ENCODE peak calls at places on chromosomes 7 and 10, in nine cellular contexts. O is lower lobe of right lung; E is IMR-90; N is H9; I is left ventricle myocardium inferior; M is ovary; D is naive thymus-derived CD4-positive, alpha-beta T cell; Y is uterus; R is spleen. G is an unnamed sample.

GRCh38 chr7:55150709-55151108 is 131.9 kb downstream of the EGFR start:
- DNase-seq in O (no peak), E (no peak), N (no peak), I (no peak), M (no peak), D (no peak), Y (no peak), R (no peak), G (no peak)

GRCh38 chr10:124035928-124036558 is 57.4 kb downstream of the CHST15 start:
- DNase-seq in O (peak; percentile 88), E (no peak), N (no peak), I (peak; percentile 33), M (no peak), D (peak; percentile 20), Y (peak; percentile 36), R (peak; percentile 98), G (peak; percentile 55)

GRCh38 chr10:6396652-6397051 is 183.4 kb downstream of the PRKCQ start:
- DNase-seq in O (no peak), E (peak; percentile 85), N (no peak), I (no peak), M (no peak), D (no peak), Y (no peak), R (no peak), G (no peak)

GRCh38 chr10:48595533-48595932 is 9.3 kb downstream of the ARHGAP22 start:
- DNase-seq in O (no peak), E (no peak), N (no peak), I (no peak), M (no peak), D (no peak), Y (no peak), R (no peak), G (no peak)

GRCh38 chr10:58239561-58240169 is 28.0 kb downstream of the IPMK start:
- DNase-seq in O (no peak), E (no peak), N (no peak), I (no peak), M (no peak), D (no peak), Y (no peak), R (no peak), G (no peak)

GRCh38 chr7:110784749-110785148 is 306.2 kb upstream of the LRRN3 start:
- DNase-seq in O (no peak), E (no peak), N (no peak), I (no peak), M (no peak), D (no peak), Y (no peak), R (no peak), G (no peak)

GRCh38 chr7:51034531-51035264 is 252.0 kb upstream of the GRB10 start:
- DNase-seq in O (no peak), E (peak; percentile 76), N (no peak), I (no peak), M (no peak), D (no peak), Y (no peak), R (no peak), G (no peak)

GRCh38 chr7:38448076-38448475 is 174.6 kb upstream of the TARP start:
- DNase-seq in O (no peak), E (peak; percentile 83), N (no peak), I (no peak), M (no peak), D (no peak), Y (no peak), R (no peak), G (no peak)

GRCh38 chr10:55631071-55631654 is 729.9 kb downstream of the ZWINT start:
- DNase-seq in O (peak; percentile 54), E (no peak), N (peak; percentile 91), I (peak; percentile 33), M (no peak), D (no peak), Y (no peak), R (peak; percentile 80), G (peak; percentile 55)

GRCh38 chr10:55628260-55628701 is 732.8 kb downstream of the ZWINT start:
- DNase-seq in O (peak; percentile 39), E (no peak), N (peak; percentile 73), I (no peak), M (no peak), D (no peak), Y (no peak), R (no peak), G (no peak)

GRCh38 chr10:55630491-55631056 is 730.5 kb downstream of the ZWINT start:
- DNase-seq in O (peak; percentile 42), E (no peak), N (peak; percentile 51), I (no peak), M (no peak), D (no peak), Y (no peak), R (peak; percentile 55), G (no peak)

GRCh38 chr10:55627526-55628170 is 733.4 kb downstream of the ZWINT start:
- DNase-seq in O (peak; percentile 33), E (no peak), N (peak; percentile 64), I (no peak), M (no peak), D (no peak), Y (no peak), R (no peak), G (no peak)

DNA sequence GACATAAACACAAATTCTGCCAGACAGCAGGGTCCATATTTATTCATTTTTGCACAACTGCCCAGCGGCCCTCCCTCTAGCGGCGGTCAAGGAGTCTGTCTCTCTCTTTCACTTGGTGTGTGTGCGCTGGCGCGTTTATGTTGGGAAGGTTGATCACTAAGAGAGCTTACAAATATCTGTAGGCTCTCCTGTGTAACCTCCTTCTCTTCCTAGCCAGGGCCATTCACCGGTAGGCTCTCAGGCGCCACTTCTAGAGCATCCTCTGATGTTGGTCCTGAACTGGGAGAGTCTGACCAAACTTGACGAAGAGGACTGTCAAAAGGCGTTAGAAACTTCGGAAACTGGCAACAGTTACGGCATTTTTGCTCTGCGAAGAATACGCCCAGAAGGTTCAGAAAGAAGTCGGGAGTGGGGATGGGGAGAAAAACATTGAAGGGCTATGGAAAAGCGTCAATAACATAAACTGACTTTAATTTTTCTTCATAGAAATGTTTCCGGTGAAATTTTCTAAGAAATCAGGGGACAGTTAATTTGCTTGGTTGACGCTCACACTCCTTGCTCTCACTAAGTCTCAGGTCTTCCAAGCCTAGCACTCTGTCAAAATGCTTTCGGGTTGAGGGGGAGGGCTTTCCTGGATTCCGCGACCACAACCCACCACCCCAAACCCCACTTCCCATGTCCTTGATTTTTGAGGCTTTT is 731.1 kb downstream of the ZWINT start:
- DNase-seq in O (no peak), E (peak; percentile 4), N (peak; percentile 63), I (no peak), M (no peak), D (no peak), Y (no peak), R (peak; percentile 70), G (peak; percentile 49)
- H3K27ac ChIP-seq in O (no peak overlapping the region), E (no peak overlapping the region), N (no peak overlapping the region), I (no peak overlapping the region), M (no peak overlapping the region), D (no peak overlapping the region), Y (no peak overlapping the region), R (no peak overlapping the region), G (no peak overlapping the region)

GRCh38 chr10:132576671-132577349 is 39.2 kb downstream of the INPP5A start:
- DNase-seq in O (no peak), E (no peak), N (no peak), I (no peak), M (no peak), D (no peak), Y (no peak), R (no peak), G (no peak)
- H3K4me1 ChIP-seq in O (peaks cover 55% of the 10 kb centered on the region), E (peaks cover 19% of the 10 kb centered on the region), N (no peaks in the 10 kb centered on the region), I (peaks cover 68% of the 10 kb centered on the region), M (peaks cover 23% of the 10 kb centered on the region), D (peaks cover 9% of the 10 kb centered on the region), Y (no peaks in the 10 kb centered on the region), R (peaks cover 74% of the 10 kb centered on the region), G (peaks cover 5% of the 10 kb centered on the region)

GRCh38 chr7:158804335-158804734 is 25.0 kb downstream of the ESYT2 start:
- DNase-seq in O (no peak), E (no peak), N (no peak), I (no peak), M (no peak), D (no peak), Y (no peak), R (no peak), G (no peak)

GRCh38 chr7:158805937-158806336 is 23.4 kb downstream of the ESYT2 start:
- DNase-seq in O (no peak), E (no peak), N (no peak), I (no peak), M (no peak), D (no peak), Y (no peak), R (no peak), G (no peak)

GRCh38 chr7:158805414-158805813 is 23.9 kb downstream of the ESYT2 start:
- DNase-seq in O (no peak), E (no peak), N (no peak), I (no peak), M (no peak), D (no peak), Y (no peak), R (no peak), G (no peak)

GRCh38 chr7:158803226-158803944 is 25.9 kb downstream of the ESYT2 start:
- DNase-seq in O (no peak), E (no peak), N (no peak), I (no peak), M (no peak), D (no peak), Y (no peak), R (no peak), G (no peak)

DNA sequence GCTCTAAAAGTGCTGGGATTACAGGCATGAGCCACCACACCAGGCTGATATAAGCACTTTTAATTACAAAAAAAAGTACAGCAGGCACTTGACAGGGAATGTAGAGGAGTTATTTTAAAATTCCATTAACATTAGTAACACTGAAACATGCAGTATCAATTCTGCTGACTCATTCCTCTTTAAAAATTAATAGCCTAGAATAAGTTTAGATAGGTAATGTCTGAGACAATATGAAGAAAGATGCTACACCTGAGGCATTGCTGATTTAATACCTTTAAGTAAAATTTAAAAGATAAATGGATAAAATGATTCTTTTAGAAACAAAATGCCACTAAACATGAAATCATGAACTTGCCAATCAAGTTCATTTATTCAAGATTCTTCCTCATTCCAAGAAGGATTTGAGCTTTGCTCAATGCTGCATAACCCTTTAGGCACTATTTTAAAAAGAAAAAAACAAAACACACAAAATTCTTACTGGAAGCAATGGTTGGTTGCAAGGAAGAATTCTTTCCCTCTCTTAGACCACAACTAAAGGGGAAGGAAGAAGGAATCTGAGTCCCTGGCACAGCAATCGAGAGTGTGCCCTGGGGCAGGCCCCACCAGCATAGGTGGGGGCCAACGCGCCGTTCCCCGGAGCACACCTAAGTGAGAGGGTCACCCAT is 26.6 kb downstream of the ESYT2 start:
- DNase-seq in O (no peak), E (peak; percentile 56), N (no peak), I (no peak), M (no peak), D (no peak), Y (no peak), R (peak; percentile 54), G (no peak)
- H3K27ac ChIP-seq in O (peak overlapping the region; percentile 62), E (peak overlapping the region; percentile 81), N (no peak overlapping the region), I (peak overlapping the region; percentile 45), M (no peak overlapping the region), D (peak overlapping the region; percentile 39), Y (no peak overlapping the region), R (peak overlapping the region; percentile 8), G (peak overlapping the region; percentile 77)

DNA sequence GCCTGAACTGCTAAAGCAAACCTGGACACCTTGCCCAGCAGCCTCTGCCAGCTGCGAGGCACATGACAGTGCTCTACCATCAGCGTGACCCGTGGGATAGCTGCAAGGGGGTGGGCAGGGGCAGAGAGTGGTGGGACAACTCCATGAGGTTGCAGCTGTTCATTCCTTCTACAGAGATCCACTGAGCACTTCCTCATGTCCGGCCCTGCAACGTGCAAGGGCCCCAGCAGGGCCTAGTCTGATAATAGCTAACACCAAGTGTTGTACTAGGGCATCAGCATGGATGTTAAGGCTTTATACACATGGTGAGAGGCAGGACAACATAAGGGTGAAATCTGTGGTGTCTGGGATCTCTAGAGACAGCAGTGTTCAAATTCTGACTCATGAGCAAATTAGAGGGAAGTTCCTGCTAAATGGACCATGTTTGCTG is 14.3 kb downstream of the NOD1 start:
- DNase-seq in O (no peak), E (no peak), N (no peak), I (no peak), M (no peak), D (no peak), Y (peak; percentile 14), R (no peak), G (no peak)
- H3K4me1 ChIP-seq in O (peaks cover 89% of the 10 kb centered on the region), E (peaks cover 30% of the 10 kb centered on the region), N (peaks cover 3% of the 10 kb centered on the region), I (peaks cover 87% of the 10 kb centered on the region), M (peaks cover 18% of the 10 kb centered on the region), D (peaks cover 5% of the 10 kb centered on the region), Y (peaks cover 25% of the 10 kb centered on the region), R (peaks cover 88% of the 10 kb centered on the region), G (peaks cover 7% of the 10 kb centered on the region)